ENCODE peak calls at places on chromosome 10, in six cellular contexts. J, X, I, P, T and U are unnamed samples.
A peak's percentile ranks its signal among the peaks of the same experiment; 100 is the strongest.

GRCh38 chr10:124142960-124143359 is 49.6 kb upstream of the CHST15 start:
- DNase-seq in J (no peak), X (no peak), I (no peak), P (no peak), T (no peak), U (no peak)

GRCh38 chr10:116271593-116272496 is 1.2 kb downstream of the GFRA1 start:
- DNase-seq in J (no peak), X (no peak), I (no peak), P (peak; percentile 85), T (peak; percentile 38), U (no peak)

GRCh38 chr10:59508296-59508695 is 145.9 kb upstream of the FAM13C start:
- DNase-seq in J (peak; percentile 24), X (peak; percentile 67), I (no peak), P (no peak), T (no peak), U (peak; percentile 56)

GRCh38 chr10:73781879-73782748 is at the start of gene CHCHD1:
- DNase-seq in J (peak; percentile 87), X (peak; percentile 77), I (peak; percentile 81), P (peak; percentile 98), T (peak; percentile 90), U (peak; percentile 95)

GRCh38 chr10:71529203-71529537 is 132.4 kb downstream of the CDH23 start:
- DNase-seq in J (no peak), X (no peak), I (no peak), P (no peak), T (no peak), U (no peak)

GRCh38 chr10:34491666-34492065 is 323.4 kb downstream of the PARD3 start:
- DNase-seq in J (no peak), X (peak; percentile 6), I (no peak), P (no peak), T (no peak), U (no peak)

GRCh38 chr10:13712799-13713581 is 126.2 kb downstream of the PRPF18 start:
- DNase-seq in J (peak; percentile 14), X (peak; percentile 99), I (no peak), P (no peak), T (peak; percentile 81), U (peak; percentile 35)

GRCh38 chr10:95406651-95407280 is 116.0 kb upstream of the PDLIM1 start:
- DNase-seq in J (peak; percentile 83), X (no peak), I (no peak), P (no peak), T (peak; percentile 86), U (peak; percentile 62)

GRCh38 chr10:71834343-71834674 is 16.7 kb downstream of the PSAP start:
- DNase-seq in J (no peak), X (no peak), I (no peak), P (no peak), T (no peak), U (no peak)

GRCh38 chr10:33376976-33377657 is 42.6 kb upstream of the NRP1 start:
- DNase-seq in J (no peak), X (peak; percentile 83), I (no peak), P (no peak), T (no peak), U (no peak)

GRCh38 chr10:117132751-117133231 is 5.3 kb downstream of the VAX1 start:
- DNase-seq in J (no peak), X (no peak), I (no peak), P (peak; percentile 49), T (no peak), U (no peak)

GRCh38 chr10:51528527-51528926 is 170.9 kb downstream of the CSTF2T start:
- DNase-seq in J (no peak), X (no peak), I (no peak), P (no peak), T (no peak), U (no peak)

GRCh38 chr10:17523246-17523753 is 68.9 kb upstream of the ST8SIA6 start:
- DNase-seq in J (no peak), X (no peak), I (no peak), P (no peak), T (no peak), U (no peak)

GRCh38 chr10:96442017-96442643 is 71.6 kb downstream of the TLL2 start:
- DNase-seq in J (no peak), X (no peak), I (no peak), P (no peak), T (no peak), U (no peak)

GRCh38 chr10:116207180-116207579 is 65.8 kb downstream of the GFRA1 start:
- DNase-seq in J (no peak), X (no peak), I (no peak), P (no peak), T (no peak), U (no peak)

GRCh38 chr10:20622522-20623270 is 274.4 kb downstream of the NEBL start:
- DNase-seq in J (no peak), X (peak; percentile 61), I (no peak), P (no peak), T (no peak), U (no peak)

GRCh38 chr10:75432176-75432575 is 752 bp downstream of the LRMDA start:
- DNase-seq in J (no peak), X (no peak), I (no peak), P (no peak), T (no peak), U (no peak)

GRCh38 chr10:95221124-95221523 is 27.1 kb downstream of the ACSM6 start:
- DNase-seq in J (no peak), X (peak; percentile 63), I (no peak), P (no peak), T (no peak), U (no peak)

GRCh38 chr10:93437000-93437945 is 44.9 kb downstream of the MYOF start:
- DNase-seq in J (no peak), X (peak; percentile 100), I (no peak), P (no peak), T (peak; percentile 90), U (peak; percentile 71)

GRCh38 chr10:2989292-2989947 is 77.9 kb upstream of the PFKP start:
- DNase-seq in J (no peak), X (no peak), I (no peak), P (no peak), T (no peak), U (no peak)

GRCh38 chr10:82969405-82969804 is 1094.4 kb downstream of the NRG3 start:
- DNase-seq in J (no peak), X (no peak), I (no peak), P (no peak), T (no peak), U (no peak)

GRCh38 chr10:88987243-88987726 is 3.3 kb upstream of the FAS start:
- DNase-seq in J (no peak), X (no peak), I (no peak), P (no peak), T (no peak), U (no peak)

GRCh38 chr10:128130051-128130450 is 3.8 kb upstream of the MKI67 start:
- DNase-seq in J (no peak), X (peak; percentile 56), I (no peak), P (no peak), T (no peak), U (no peak)

GRCh38 chr10:30028006-30028441 is 31.4 kb downstream of the JCAD start:
- DNase-seq in J (peak; percentile 43), X (peak; percentile 62), I (no peak), P (no peak), T (peak; percentile 55), U (no peak)

GRCh38 chr10:132742167-132742836 is 43.6 kb downstream of the NKX6-2 start:
- DNase-seq in J (no peak), X (no peak), I (no peak), P (peak; percentile 59), T (no peak), U (no peak)

GRCh38 chr10:100528885-100529472 is 692 bp downstream of the NDUFB8 start:
- DNase-seq in J (no peak), X (no peak), I (no peak), P (no peak), T (no peak), U (no peak)

GRCh38 chr10:122665946-122666345 is 33.7 kb downstream of the C10orf120 start:
- DNase-seq in J (no peak), X (no peak), I (no peak), P (no peak), T (no peak), U (no peak)
- H3K27me3 ChIP-seq in J (no peaks in the 10 kb centered on the region), X (no peaks in the 10 kb centered on the region), I (peaks cover 8% of the 10 kb centered on the region), P (no peaks in the 10 kb centered on the region), T (peaks cover 9% of the 10 kb centered on the region), U (no peaks in the 10 kb centered on the region)

GRCh38 chr10:110056822-110057221 is 49.0 kb downstream of the ADD3 start:
- DNase-seq in J (no peak), X (peak; percentile 80), I (no peak), P (no peak), T (no peak), U (no peak)
- H3K27ac ChIP-seq in J (no peak overlapping the region), X (no peak overlapping the region), I (no peak overlapping the region), P (no peak overlapping the region), T (no peak overlapping the region), U (no peak overlapping the region)

DNA sequence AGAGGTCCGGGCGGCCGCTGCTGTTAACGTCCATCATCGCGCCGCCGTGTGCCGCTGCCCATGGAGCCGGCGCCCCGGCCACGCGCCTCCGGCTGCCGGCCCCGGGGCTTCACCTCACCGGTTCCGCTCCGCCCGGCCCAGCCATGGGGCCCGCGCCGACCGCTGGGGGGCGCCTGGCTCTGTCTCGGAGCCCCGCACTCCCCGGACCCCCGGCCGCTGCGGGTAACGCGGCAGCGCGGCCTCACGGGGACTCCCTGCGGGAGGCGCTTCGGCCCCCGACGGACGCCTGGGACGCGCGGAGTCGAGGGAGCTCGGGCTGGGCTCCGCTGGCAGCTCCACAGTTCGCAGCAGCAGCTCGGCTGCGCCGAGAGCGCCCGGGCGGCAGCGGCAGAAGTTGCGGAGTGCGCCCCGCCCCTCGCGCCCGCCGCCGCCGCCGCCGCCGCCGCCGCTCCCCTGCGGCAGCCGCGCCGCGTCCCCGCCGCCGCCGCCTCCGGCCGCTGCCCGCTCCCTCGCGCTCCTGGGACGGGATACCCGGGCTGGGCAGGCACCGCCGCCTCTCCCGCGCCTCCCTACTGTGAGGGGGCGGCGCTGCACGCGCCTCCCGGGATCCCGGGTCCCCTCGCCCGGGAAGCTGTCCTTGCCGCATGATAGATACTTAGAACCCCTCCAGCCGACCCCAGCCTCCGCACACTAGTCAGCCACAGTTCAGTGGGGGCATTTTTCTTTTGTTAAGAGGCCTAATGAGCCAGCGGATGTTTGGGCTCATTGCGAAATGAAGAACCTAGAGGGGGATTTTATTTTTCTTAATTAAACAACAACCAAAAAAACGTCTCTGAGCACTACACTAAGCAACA is at the start of gene HTR7:
- DNase-seq in J (peak; percentile 33), X (no peak), I (peak; percentile 35), P (peak; percentile 95), T (peak; percentile 38), U (peak; percentile 64)
- H3K27me3 ChIP-seq in J (peaks cover 13% of the 10 kb centered on the region), X (no peaks in the 10 kb centered on the region), I (peaks cover 55% of the 10 kb centered on the region), P (peaks cover 6% of the 10 kb centered on the region), T (peaks cover 36% of the 10 kb centered on the region), U (peaks cover 21% of the 10 kb centered on the region)

DNA sequence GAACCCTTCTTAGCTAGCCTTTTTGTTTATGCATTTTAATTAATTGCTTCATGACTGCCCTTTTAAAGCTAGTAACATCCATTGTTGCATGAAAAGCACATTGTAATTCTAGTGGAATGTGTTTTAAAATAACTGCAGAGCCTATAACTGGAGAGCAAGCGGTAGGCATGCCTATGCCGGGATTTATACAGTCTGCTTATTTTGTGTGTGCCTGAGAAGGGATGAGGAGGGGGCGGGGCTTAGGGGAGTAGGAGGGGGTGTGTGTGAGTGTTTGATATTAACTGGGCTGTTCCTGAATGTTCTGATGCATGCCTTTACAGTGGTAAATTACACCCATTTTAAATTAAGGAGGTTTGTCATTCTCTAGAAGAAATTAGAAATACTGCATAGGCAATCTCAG is 208.1 kb downstream of the TCF7L2 start:
- DNase-seq in J (no peak), X (no peak), I (no peak), P (no peak), T (no peak), U (no peak)
- H3K27ac ChIP-seq in J (no peak overlapping the region), X (no peak overlapping the region), I (no peak overlapping the region), P (no peak overlapping the region), T (peak overlapping the region; percentile 0), U (no peak overlapping the region)